ENCODE peak calls at places on chromosomes 13 and 19, in eight cellular contexts. O is cardiac muscle cell, N is progenitor cell of endocrine pancreas, D is tibial nerve, R is pancreas, L is GM12865, Z is nephron progenitor cell, T is activated B cell treated with CpG ODN at 0.5 μM for 24 hours. G is an unnamed sample.

GRCh38 chr19:35715355-35715809 is 2.4 kb upstream of the KMT2B start:
- DNase-seq in D (no peak), O (no peak), N (no peak), L (no peak), R (peak), Z (no peak), T (no peak), G (no peak)

GRCh38 chr13:52984881-52985363 is 43.7 kb upstream of the OLFM4 start:
- DNase-seq in R (no peak), T (no peak), N (no peak), D (no peak), Z (no peak), L (no peak), O (no peak), G (no peak)

GRCh38 chr13:33751151-33751550 is 66.8 kb upstream of the RFC3 start:
- DNase-seq in Z (no peak), T (no peak), R (no peak), O (peak), L (no peak), D (no peak), N (no peak), G (no peak)

GRCh38 chr19:34253711-34254551 is 423 bp upstream of the GARRE1 start:
- DNase-seq in Z (peak), D (peak), O (no peak), N (peak), R (peak), T (peak), L (peak), G (peak)

GRCh38 chr19:10292206-10292788 is 2.5 kb downstream of the ICAM5 start:
- DNase-seq in T (peak), R (peak), O (peak), N (peak), L (peak), D (peak), Z (peak), G (peak)

GRCh38 chr19:39038098-39038497 is 5.7 kb upstream of the FBXO27 start:
- DNase-seq in Z (peak), D (no peak), R (peak), N (no peak), L (no peak), T (no peak), O (peak), G (no peak)

GRCh38 chr19:8192227-8192820 is 16.8 kb upstream of the CERS4 start:
- DNase-seq in T (no peak), Z (no peak), O (no peak), D (no peak), N (no peak), R (no peak), L (peak), G (no peak)

GRCh38 chr19:28715157-28715556 is 497.8 kb downstream of the UQCRFS1 start:
- DNase-seq in Z (no peak), D (no peak), R (no peak), O (no peak), L (no peak), T (no peak), N (no peak), G (no peak)

GRCh38 chr13:64130170-64130569 is 2714.5 kb upstream of the PCDH20 start:
- DNase-seq in N (no peak), L (no peak), T (no peak), R (no peak), Z (no peak), D (no peak), O (no peak), G (no peak)

GRCh38 chr19:33883869-33884519 is 87.3 kb downstream of the KCTD15 start:
- DNase-seq in O (peak), R (peak), N (no peak), L (peak), D (no peak), Z (no peak), T (no peak), G (no peak)

GRCh38 chr19:15538774-15539173 is 30.4 kb downstream of the CYP4F22 start:
- DNase-seq in R (no peak), O (peak), T (no peak), L (peak), N (no peak), Z (no peak), D (no peak), G (no peak)

GRCh38 chr13:114071441-114071840 is 61.0 kb downstream of the RASA3 start:
- DNase-seq in Z (no peak), R (no peak), N (no peak), O (no peak), L (no peak), T (no peak), D (no peak), G (no peak)

GRCh38 chr13:87778128-87778527 is 107.0 kb downstream of the SLITRK5 start:
- DNase-seq in L (no peak), R (no peak), Z (no peak), O (no peak), T (no peak), D (no peak), N (no peak), G (no peak)

GRCh38 chr13:42880241-42880640 is 98.9 kb downstream of the FAM216B start:
- DNase-seq in D (no peak), R (no peak), N (no peak), O (peak), L (no peak), Z (no peak), T (no peak), G (no peak)

GRCh38 chr19:480016-480855 is 16.1 kb upstream of the MADCAM1 start:
- DNase-seq in O (peak), T (no peak), L (no peak), N (peak), D (peak), R (peak), Z (peak), G (no peak)

GRCh38 chr19:13742756-13743155 is 21.6 kb upstream of the MRI1 start:
- DNase-seq in Z (no peak), D (no peak), O (no peak), T (no peak), N (no peak), L (no peak), R (no peak), G (no peak)

GRCh38 chr19:45876411-45877197 is 9.3 kb downstream of the IRF2BP1 start:
- DNase-seq in R (peak), N (peak), T (no peak), L (no peak), O (peak), D (peak), Z (peak), G (peak)

GRCh38 chr19:1394252-1395193 is 6.8 kb downstream of the GAMT start:
- DNase-seq in N (no peak), R (peak), L (no peak), D (no peak), Z (no peak), T (no peak), O (no peak), G (no peak)

GRCh38 chr13:96934889-96935490 is 59.3 kb downstream of the OXGR1 start:
- DNase-seq in T (no peak), D (no peak), Z (no peak), R (no peak), L (no peak), N (no peak), O (no peak), G (no peak)

GRCh38 chr13:90519157-90519556 is 828.3 kb upstream of the MIR17HG start:
- DNase-seq in N (no peak), L (no peak), O (no peak), T (no peak), Z (no peak), R (no peak), D (no peak), G (no peak)

GRCh38 chr13:51870616-51871015 is 8.8 kb downstream of the CCDC70 start:
- DNase-seq in R (no peak), O (no peak), L (no peak), D (no peak), Z (no peak), N (no peak), T (no peak), G (no peak)

GRCh38 chr13:51873419-51873818 is 11.7 kb downstream of the CCDC70 start:
- DNase-seq in T (no peak), O (no peak), D (no peak), L (no peak), Z (no peak), R (no peak), N (no peak), G (no peak)

GRCh38 chr13:51879133-51879532 is 17.4 kb downstream of the CCDC70 start:
- DNase-seq in Z (no peak), R (no peak), O (no peak), L (peak), D (no peak), N (no peak), T (no peak), G (no peak)

GRCh38 chr13:51873837-51874236 is 12.1 kb downstream of the CCDC70 start:
- DNase-seq in L (no peak), R (no peak), D (no peak), T (no peak), N (no peak), Z (no peak), O (no peak), G (no peak)

GRCh38 chr13:51874651-51875050 is 12.9 kb downstream of the CCDC70 start:
- DNase-seq in T (no peak), O (no peak), R (no peak), L (no peak), N (no peak), Z (no peak), D (no peak), G (no peak)
- TF ChIP-seq CTCF in T (no peak), O (no peak), R (no peak), L (no peak), N (no peak), Z (no peak), D (no peak), G (no peak)

GRCh38 chr13:29454931-29455481 is 140.5 kb downstream of the SLC7A1 start:
- DNase-seq in L (peak), Z (no peak), O (peak), T (no peak), D (no peak), R (no peak), N (no peak), G (peak)
- TF ChIP-seq CTCF in L (peak), Z (peak), O (peak), T (no peak), D (no peak), R (no peak), N (peak), G (peak)

DNA sequence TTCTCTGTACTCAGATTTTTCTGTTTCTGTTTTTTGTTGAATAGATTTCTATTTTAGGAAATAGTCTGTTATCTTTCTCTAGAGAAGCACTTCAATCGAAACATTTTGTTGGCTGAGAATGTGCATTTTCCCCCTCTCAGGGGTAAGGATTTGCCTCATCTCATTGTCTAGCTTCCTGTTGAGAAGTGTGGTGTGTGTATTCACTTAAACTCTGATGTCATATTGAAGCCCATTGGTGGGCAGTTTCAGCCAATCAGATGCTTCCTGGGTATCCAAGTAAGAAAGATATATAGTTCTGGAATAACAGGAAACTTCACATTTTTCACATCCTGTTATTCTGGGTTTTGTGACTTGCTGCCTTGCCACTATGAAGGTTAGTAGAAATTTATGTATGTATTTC is 87.6 kb downstream of the ARHGEF7 start:
- DNase-seq in R (no peak), N (no peak), L (peak), T (no peak), Z (no peak), O (peak), D (no peak), G (peak)
- TF ChIP-seq CTCF in R (no peak), N (no peak), L (no peak), T (no peak), Z (no peak), O (no peak), D (no peak), G (no peak)

DNA sequence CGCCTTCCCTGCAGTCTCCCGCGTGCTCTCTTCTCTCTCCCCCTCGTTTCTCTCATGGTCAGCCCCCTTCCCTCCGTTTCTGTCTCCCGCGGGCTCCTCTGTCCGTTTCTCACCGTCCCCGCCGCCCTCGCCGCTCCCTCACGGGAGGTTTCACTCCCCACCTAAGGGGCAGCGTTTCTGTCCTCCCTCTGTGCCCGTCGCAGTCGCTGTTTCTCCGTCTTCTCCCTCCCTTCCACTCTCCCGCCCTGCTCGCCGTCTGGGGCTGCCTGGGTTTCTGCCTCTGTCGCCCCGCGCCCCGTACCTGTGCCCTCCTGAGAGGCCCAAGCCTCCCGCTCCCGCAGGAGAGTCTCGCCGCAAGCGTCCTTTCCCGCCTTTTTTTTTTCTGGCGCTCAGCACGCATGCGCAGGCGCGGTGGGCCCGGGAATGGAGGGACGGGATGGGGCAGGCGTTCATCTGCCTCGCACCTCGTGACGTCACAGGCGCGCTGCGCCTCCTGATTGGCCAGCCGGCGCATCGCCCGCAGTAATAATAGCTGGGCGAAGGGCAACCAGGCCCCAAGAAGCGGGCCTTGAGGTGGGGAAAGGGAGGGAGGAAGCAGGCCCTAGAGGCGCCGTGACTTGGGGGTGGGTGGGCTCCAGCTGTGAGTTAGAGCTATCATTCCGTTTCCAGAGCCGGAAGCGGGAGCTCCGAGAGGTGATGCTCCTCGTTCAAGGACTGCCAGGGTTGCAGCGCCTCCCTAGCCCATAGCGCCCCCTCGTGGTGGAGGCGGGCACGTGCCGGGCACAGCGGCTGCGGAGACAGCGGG is 15.4 kb downstream of the SSC5D start:
- DNase-seq in N (peak), L (peak), Z (peak), O (peak), T (peak), D (peak), R (peak), G (peak)
- TF ChIP-seq CTCF in N (peak), L (peak), Z (peak), O (peak), T (peak), D (peak), R (peak), G (peak)

G was measured in GM10248.